ENCODE peak calls at places on chromosomes 12 and 14, in six cellular contexts. K is GM19239; Y is H54; S is lung microvascular endothelial cell; U is stimulated activated CD4-positive, alpha-beta T cell treated with anti-CD3 and anti-CD28 coated beads, Interleukin-1b, Interleukin-23, amount 100 ng/mL, for 1 hour; W is Calu3. R is an unnamed sample.

GRCh38 chr12:75722714-75723200 is 211.3 kb upstream of the KRR1 start:
- DNase-seq in W (peak), U (peak), Y (peak), K (peak), S (peak), R (no peak)

GRCh38 chr12:95881331-95881955 is 22.7 kb downstream of the SNRPF start:
- DNase-seq in Y (no peak), W (no peak), U (no peak), S (no peak), K (no peak), R (no peak)

GRCh38 chr12:94644622-94645021 is 5.7 kb downstream of the TMCC3 start:
- DNase-seq in K (no peak), Y (peak), W (no peak), U (no peak), S (peak), R (no peak)

GRCh38 chr14:65483647-65484046 is 71.1 kb downstream of the FUT8 start:
- DNase-seq in K (no peak), U (no peak), W (no peak), Y (no peak), S (no peak), R (no peak)

GRCh38 chr14:84894254-84894653 is 635.7 kb upstream of the FLRT2 start:
- DNase-seq in K (no peak), Y (no peak), U (no peak), W (no peak), S (no peak), R (no peak)

GRCh38 chr14:98766818-98767217 is 505.2 kb downstream of the BCL11B start:
- DNase-seq in W (no peak), Y (no peak), S (no peak), U (no peak), K (no peak), R (no peak)

GRCh38 chr14:95056476-95056875 is 100.9 kb downstream of the DICER1 start:
- DNase-seq in U (no peak), K (no peak), S (no peak), Y (no peak), W (peak), R (no peak)

GRCh38 chr14:30550335-30550734 is 8.6 kb upstream of the G2E3 start:
- DNase-seq in Y (no peak), S (no peak), K (no peak), U (no peak), W (no peak), R (no peak)

GRCh38 chr14:97994020-97994531 is 1196.9 kb downstream of the VRK1 start:
- DNase-seq in Y (no peak), U (no peak), K (no peak), W (no peak), S (no peak), R (no peak)

GRCh38 chr12:56931474-56931978 is 2.7 kb downstream of the SDR9C7 start:
- DNase-seq in S (peak), W (no peak), Y (no peak), U (no peak), K (no peak), R (no peak)

GRCh38 chr12:18967814-18968213 is 161.7 kb upstream of the PLEKHA5 start:
- DNase-seq in Y (no peak), W (no peak), S (no peak), K (no peak), U (no peak), R (no peak)

GRCh38 chr12:125424909-125425308 is 359.7 kb downstream of the AACS start:
- DNase-seq in W (no peak), Y (no peak), S (no peak), U (no peak), K (no peak), R (no peak)

GRCh38 chr12:98238513-98238912 is 276.9 kb upstream of the TMPO start:
- DNase-seq in K (no peak), U (no peak), W (no peak), S (peak), Y (peak), R (no peak)

GRCh38 chr14:82009076-82009475 is 475.4 kb upstream of the SEL1L start:
- DNase-seq in K (no peak), Y (no peak), U (no peak), W (no peak), S (no peak), R (no peak)

GRCh38 chr12:124493809-124494750 is 73.3 kb downstream of the NCOR2 start:
- DNase-seq in K (peak), U (no peak), W (no peak), S (no peak), Y (no peak), R (peak)

GRCh38 chr12:115872212-115872611 is 405.3 kb downstream of the MED13L start:
- DNase-seq in K (no peak), S (no peak), U (no peak), W (no peak), Y (no peak), R (no peak)

GRCh38 chr12:30599631-30600030 is 96.0 kb downstream of the IPO8 start:
- DNase-seq in K (no peak), Y (no peak), W (no peak), S (peak), U (no peak), R (no peak)

GRCh38 chr14:71454513-71455332 is 477.5 kb upstream of the RGS6 start:
- DNase-seq in W (peak), U (no peak), S (no peak), K (no peak), Y (no peak), R (no peak)

GRCh38 chr14:104111301-104112112 is 26.0 kb downstream of the ASPG start:
- DNase-seq in U (no peak), S (no peak), K (no peak), Y (no peak), W (peak), R (peak)

GRCh38 chr12:25052191-25053020 is 103.5 kb upstream of the BCAT1 start:
- DNase-seq in W (no peak), U (no peak), Y (no peak), K (no peak), S (no peak), R (peak)

GRCh38 chr12:56391721-56392120 is 29.1 kb upstream of the APOF start:
- DNase-seq in Y (no peak), U (no peak), K (no peak), S (no peak), W (no peak), R (no peak)

GRCh38 chr14:72613196-72613974 is 280.5 kb downstream of the DPF3 start:
- DNase-seq in U (no peak), K (no peak), Y (no peak), S (peak), W (no peak), R (no peak)

GRCh38 chr12:97148941-97149559 is 242.0 kb downstream of the NEDD1 start:
- DNase-seq in U (no peak), K (peak), W (peak), Y (peak), S (peak), R (peak)

GRCh38 chr12:108599541-108599940 is 1.7 kb upstream of the TMEM119 start:
- DNase-seq in U (no peak), K (no peak), Y (no peak), W (no peak), S (no peak), R (no peak)

GRCh38 chr12:123934829-123935228 is 37.8 kb downstream of the CCDC92 start:
- DNase-seq in Y (no peak), U (no peak), S (no peak), K (no peak), W (no peak), R (no peak)

GRCh38 chr14:53999061-53999488 is 42.5 kb upstream of the BMP4 start:
- DNase-seq in W (peak), S (no peak), U (no peak), K (no peak), Y (peak), R (no peak)

GRCh38 chr12:92654929-92655328 is 47.9 kb upstream of the PLEKHG7 start:
- DNase-seq in Y (no peak), K (no peak), U (no peak), W (no peak), S (no peak), R (no peak)

GRCh38 chr14:102095871-102096568 is 9.2 kb upstream of the HSP90AA1 start:
- DNase-seq in Y (no peak), S (no peak), W (no peak), K (no peak), U (no peak), R (no peak)

GRCh38 chr14:28780843-28781503 is 14.4 kb downstream of the FOXG1 start:
- DNase-seq in W (no peak), Y (no peak), K (no peak), U (no peak), S (no peak), R (no peak)

GRCh38 chr14:21071225-21072041 is 1.3 kb downstream of the ARHGEF40 start:
- DNase-seq in W (peak), S (peak), Y (peak), U (peak), K (peak), R (peak)

GRCh38 chr14:66827182-66827581 is 319.2 kb downstream of the GPHN start:
- DNase-seq in K (no peak), Y (no peak), S (no peak), W (no peak), U (no peak), R (no peak)

GRCh38 chr14:69673578-69674305 is 62.3 kb downstream of the SUSD6 start:
- DNase-seq in Y (no peak), K (no peak), S (peak), W (peak), U (no peak), R (no peak)

GRCh38 chr12:52256165-52256935 is 18.1 kb upstream of the KRT86 start:
- DNase-seq in K (no peak), Y (no peak), S (no peak), U (no peak), W (peak), R (no peak)

GRCh38 chr14:51484491-51484890 is 167.2 kb upstream of the FRMD6 start:
- DNase-seq in U (no peak), K (no peak), Y (no peak), S (no peak), W (no peak), R (no peak)

GRCh38 chr12:5773550-5773949 is 171.5 kb downstream of the ANO2 start:
- DNase-seq in Y (no peak), S (no peak), K (no peak), U (no peak), W (no peak), R (no peak)

GRCh38 chr14:106346084-106346483 is 819.7 kb downstream of the TMEM121 start:
- DNase-seq in W (no peak), K (no peak), S (no peak), U (no peak), Y (no peak), R (no peak)

GRCh38 chr12:120984351-120984898 is 6.1 kb downstream of the HNF1A start:
- DNase-seq in S (no peak), K (no peak), W (peak), Y (no peak), U (no peak), R (peak)

GRCh38 chr12:54140958-54141388 is 47.8 kb downstream of the SMUG1 start:
- DNase-seq in W (no peak), K (no peak), U (no peak), Y (no peak), S (no peak), R (no peak)

R was measured in Peyer's patch.